ENCODE peak calls at places on chromosomes 5 and 9, in five cellular contexts. T, U, P, C and Y are unnamed samples.

GRCh38 chr5:109035470-109035869 is 287.8 kb downstream of the FER start:
- DNase-seq in T (no peak), U (no peak), P (peak; percentile 35), C (no peak), Y (no peak)

GRCh38 chr9:33436445-33436844 is 10.9 kb downstream of the AQP3 start:
- DNase-seq in T (no peak), U (no peak), P (no peak), C (no peak), Y (no peak)

GRCh38 chr5:169503899-169504298 is 79.7 kb upstream of the SPDL1 start:
- DNase-seq in T (no peak), U (no peak), P (no peak), C (no peak), Y (no peak)

GRCh38 chr9:37215456-37216229 is 95.3 kb downstream of the ZCCHC7 start:
- DNase-seq in T (no peak), U (no peak), P (peak; percentile 64), C (no peak), Y (no peak)

GRCh38 chr9:15837079-15837679 is 284.3 kb downstream of the CCDC171 start:
- DNase-seq in T (peak; percentile 7), U (no peak), P (peak; percentile 70), C (no peak), Y (peak; percentile 23)

GRCh38 chr5:1297243-1297642 is 2.4 kb upstream of the TERT start:
- DNase-seq in T (no peak), U (no peak), P (no peak), C (no peak), Y (no peak)

GRCh38 chr5:73188764-73189521 is 15.9 kb downstream of the TMEM174 start:
- DNase-seq in T (no peak), U (no peak), P (peak; percentile 56), C (no peak), Y (no peak)

GRCh38 chr9:36164989-36165388 is 4.2 kb upstream of the CCIN start:
- DNase-seq in T (no peak), U (no peak), P (peak; percentile 17), C (no peak), Y (no peak)

GRCh38 chr9:87861332-87861731 is 21.3 kb upstream of the SPATA31E1 start:
- DNase-seq in T (no peak), U (no peak), P (no peak), C (no peak), Y (no peak)

GRCh38 chr9:5593904-5594303 is 35.0 kb upstream of the RIC1 start:
- DNase-seq in T (no peak), U (no peak), P (no peak), C (no peak), Y (no peak)

GRCh38 chr5:72619251-72619650 is 112.0 kb upstream of the ZNF366 start:
- DNase-seq in T (no peak), U (no peak), P (no peak), C (no peak), Y (no peak)

DNA sequence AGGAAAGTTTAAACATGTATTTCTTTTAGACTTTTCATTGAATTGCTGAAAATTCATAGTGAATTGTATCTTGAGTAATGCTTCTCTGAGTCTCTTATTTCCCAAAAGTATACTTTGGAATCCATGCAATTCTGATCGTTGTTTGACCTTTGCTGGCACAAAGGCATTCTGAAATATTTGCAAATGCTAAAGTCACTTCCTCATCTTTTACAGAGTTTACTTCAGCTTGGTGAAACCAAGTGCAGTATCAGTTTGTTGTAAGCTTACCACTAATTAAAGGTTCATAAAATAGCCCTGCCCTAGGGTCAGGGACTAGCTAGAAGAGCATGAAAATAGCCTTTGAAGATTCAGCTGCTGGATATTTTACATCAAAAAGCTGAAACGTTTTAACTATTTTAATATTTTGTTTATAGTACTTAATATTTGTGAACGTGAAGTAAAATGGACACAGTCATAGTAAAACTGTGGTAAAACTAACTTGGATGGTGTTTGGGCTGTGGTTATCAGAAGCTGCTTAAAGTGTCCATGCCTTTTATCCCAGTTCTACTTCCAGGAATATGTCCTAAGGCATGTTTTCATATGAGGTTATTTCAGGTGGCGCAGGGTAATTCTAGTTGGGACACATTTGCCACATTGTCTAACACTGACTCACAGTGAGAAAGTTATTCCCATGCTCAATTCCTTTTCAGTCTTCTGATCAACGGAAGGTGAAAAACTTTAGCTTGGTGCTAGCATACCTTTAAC is 45.3 kb downstream of the SLC22A5 start:
- DNase-seq in T (peak; percentile 58), U (no peak), P (peak; percentile 56), C (no peak), Y (no peak)
- H3K4me1 ChIP-seq in T (peaks cover 18% of the 10 kb centered on the region), U (peaks cover 92% of the 10 kb centered on the region), P (peaks cover 34% of the 10 kb centered on the region), C (peaks cover 44% of the 10 kb centered on the region), Y (peaks cover 78% of the 10 kb centered on the region)

GRCh38 chr5:176998828-176999227 is 7.8 kb downstream of the UIMC1 start:
- DNase-seq in T (no peak), U (no peak), P (no peak), C (no peak), Y (no peak)
- H3K4me1 ChIP-seq in T (no peaks in the 10 kb centered on the region), U (peaks cover 85% of the 10 kb centered on the region), P (peaks cover 27% of the 10 kb centered on the region), C (peaks cover 12% of the 10 kb centered on the region), Y (peaks cover 9% of the 10 kb centered on the region)

GRCh38 chr9:97993000-97993399 is 9.9 kb downstream of the ANP32B start:
- DNase-seq in T (no peak), U (no peak), P (no peak), C (no peak), Y (no peak)

GRCh38 chr9:97994695-97995094 is 11.6 kb downstream of the ANP32B start:
- DNase-seq in T (no peak), U (no peak), P (no peak), C (no peak), Y (no peak)

GRCh38 chr9:97990259-97990658 is 7.1 kb downstream of the ANP32B start:
- DNase-seq in T (no peak), U (no peak), P (peak; percentile 84), C (no peak), Y (no peak)

GRCh38 chr9:97992219-97992618 is 9.1 kb downstream of the ANP32B start:
- DNase-seq in T (no peak), U (no peak), P (no peak), C (no peak), Y (no peak)

DNA sequence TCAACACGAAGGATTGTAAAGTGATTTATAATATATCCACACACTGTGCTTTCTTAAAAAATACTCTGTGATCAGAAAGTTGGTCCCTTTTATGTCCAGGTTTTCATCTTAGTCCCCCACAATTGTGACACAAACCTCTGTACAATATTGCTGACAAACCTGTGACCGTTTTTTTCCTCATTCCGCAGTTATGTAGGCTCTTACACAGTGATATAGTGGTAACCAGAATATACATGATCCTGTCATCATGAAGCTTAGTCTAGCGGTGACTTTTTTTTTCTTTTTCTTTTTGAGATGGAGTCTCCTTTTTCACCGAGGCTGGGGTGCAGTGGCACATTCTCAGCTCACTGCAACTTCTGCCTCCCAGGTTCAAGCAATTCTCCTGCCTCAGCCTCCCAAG is 8.7 kb downstream of the ANP32B start:
- DNase-seq in T (no peak), U (no peak), P (no peak), C (no peak), Y (no peak)
- H3K4me1 ChIP-seq in T (peaks cover 5% of the 10 kb centered on the region), U (peaks cover 80% of the 10 kb centered on the region), P (peaks cover 30% of the 10 kb centered on the region), C (peaks cover 22% of the 10 kb centered on the region), Y (peaks cover 69% of the 10 kb centered on the region)

GRCh38 chr5:32279786-32280185 is 33.0 kb downstream of the MTMR12 start:
- DNase-seq in T (no peak), U (no peak), P (no peak), C (no peak), Y (no peak)

GRCh38 chr5:32277782-32278181 is 35.0 kb downstream of the MTMR12 start:
- DNase-seq in T (no peak), U (no peak), P (peak; percentile 20), C (no peak), Y (no peak)

GRCh38 chr5:32279223-32279622 is 33.5 kb downstream of the MTMR12 start:
- DNase-seq in T (no peak), U (no peak), P (no peak), C (no peak), Y (no peak)

GRCh38 chr5:32276173-32276853 is 36.4 kb downstream of the MTMR12 start:
- DNase-seq in T (no peak), U (no peak), P (peak; percentile 25), C (no peak), Y (peak; percentile 39)

GRCh38 chr5:32278403-32278802 is 34.3 kb downstream of the MTMR12 start:
- DNase-seq in T (no peak), U (no peak), P (peak; percentile 53), C (no peak), Y (no peak)
- H3K4me1 ChIP-seq in T (peaks cover 8% of the 10 kb centered on the region), U (peaks cover 17% of the 10 kb centered on the region), P (peaks cover 20% of the 10 kb centered on the region), C (peaks cover 5% of the 10 kb centered on the region), Y (peaks cover 34% of the 10 kb centered on the region)

DNA sequence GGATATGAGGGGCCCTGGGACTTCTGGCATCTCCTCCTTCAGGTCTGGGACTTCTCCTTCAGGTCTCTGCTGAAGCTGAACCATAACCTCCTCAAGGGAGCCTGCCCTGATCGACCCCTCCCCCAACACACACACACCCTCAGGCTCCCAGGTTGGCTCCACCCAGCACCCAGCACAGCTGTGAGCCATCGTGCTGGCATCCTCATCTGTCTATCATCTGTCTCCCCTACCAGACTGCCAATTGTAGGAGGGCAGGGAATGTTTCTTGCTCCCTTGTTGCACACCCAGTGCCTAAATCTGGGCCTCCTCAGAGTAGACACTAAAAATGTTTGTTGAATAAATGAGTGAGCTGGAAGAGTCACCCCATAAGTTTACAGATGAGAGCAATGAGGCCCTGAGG is 71.4 kb downstream of the LRSAM1 start:
- DNase-seq in T (no peak), U (no peak), P (peak; percentile 59), C (no peak), Y (no peak)
- H3K4me1 ChIP-seq in T (peaks cover 7% of the 10 kb centered on the region), U (peaks cover 63% of the 10 kb centered on the region), P (peaks cover 55% of the 10 kb centered on the region), C (no peaks in the 10 kb centered on the region), Y (no peaks in the 10 kb centered on the region)

GRCh38 chr5:14269395-14269794 is 126.3 kb downstream of the TRIO start:
- DNase-seq in T (no peak), U (no peak), P (no peak), C (no peak), Y (no peak)
- H3K4me1 ChIP-seq in T (peaks cover 19% of the 10 kb centered on the region), U (peaks cover 51% of the 10 kb centered on the region), P (peaks cover 89% of the 10 kb centered on the region), C (no peaks in the 10 kb centered on the region), Y (no peaks in the 10 kb centered on the region)

DNA sequence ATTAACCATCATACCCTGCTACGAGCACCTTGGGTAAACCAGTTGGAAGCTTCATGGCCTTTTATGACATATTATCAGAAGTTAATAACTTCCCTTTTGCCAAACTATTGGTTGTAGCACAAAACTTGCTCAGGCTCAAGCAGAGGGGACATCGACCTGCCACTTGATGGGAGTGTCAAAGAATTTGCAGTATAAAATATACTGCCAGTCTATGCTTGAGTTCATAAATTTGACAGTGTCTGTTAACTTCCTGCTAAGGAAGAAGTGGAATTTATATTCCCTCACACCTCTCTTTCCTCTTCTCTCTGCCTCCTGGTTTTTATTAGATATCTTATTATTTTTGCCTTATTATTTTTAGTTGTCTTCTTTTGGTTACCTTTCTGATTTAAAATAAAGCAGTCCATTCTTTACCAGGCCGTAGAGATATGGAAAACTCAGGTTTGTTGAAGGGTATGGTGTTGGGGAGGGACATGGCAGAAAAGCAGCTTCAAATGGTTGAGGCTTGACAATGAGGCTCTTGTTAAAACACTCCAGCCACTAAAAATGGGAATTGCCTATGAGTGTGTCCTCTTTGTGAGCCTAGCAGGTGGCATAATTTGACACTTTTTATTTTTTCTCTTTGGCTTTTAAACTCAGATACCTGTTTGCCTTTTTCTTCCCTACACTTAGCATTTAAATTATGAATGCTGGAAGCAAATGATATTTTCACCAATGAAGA is 298.0 kb downstream of the DOCK8 start:
- DNase-seq in T (no peak), U (no peak), P (no peak), C (no peak), Y (no peak)
- H3K4me1 ChIP-seq in T (no peaks in the 10 kb centered on the region), U (no peaks in the 10 kb centered on the region), P (no peaks in the 10 kb centered on the region), C (no peaks in the 10 kb centered on the region), Y (peaks cover 20% of the 10 kb centered on the region)

GRCh38 chr5:68265822-68266395 is 50.4 kb downstream of the PIK3R1 start:
- DNase-seq in T (no peak), U (no peak), P (peak; percentile 63), C (no peak), Y (no peak)
- H3K4me1 ChIP-seq in T (peaks cover 17% of the 10 kb centered on the region), U (peaks cover 80% of the 10 kb centered on the region), P (peaks cover 73% of the 10 kb centered on the region), C (peaks cover 30% of the 10 kb centered on the region), Y (peaks cover 80% of the 10 kb centered on the region)